ENCODE peak calls at places on chromosomes 2 and 18, in ten cellular contexts. One of them, this sample, is unnamed.

GRCh38 chr2:31945572-31945935 is 65.3 kb downstream of the MEMO1 start:
- DNase-seq in lower leg skin: no peak
- DNase-seq in astrocyte: peak; percentile 35
- DNase-seq in sigmoid colon: no peak
- DNase-seq in OCI-LY7: no peak
- DNase-seq in upper lobe of right lung: no peak
- DNase-seq in mucosa of descending colon: no peak
- DNase-seq in RWPE2: no peak
- DNase-seq in kidney epithelial cell: no peak
- DNase-seq in astrocyte of the cerebellum: no peak
- DNase-seq in this sample: peak; percentile 89

GRCh38 chr2:112156152-112156986 is 18.2 kb downstream of the FBLN7 start:
- DNase-seq in RWPE2: no peak
- DNase-seq in astrocyte: peak; percentile 69
- DNase-seq in mucosa of descending colon: no peak
- DNase-seq in OCI-LY7: no peak
- DNase-seq in kidney epithelial cell: peak; percentile 45
- DNase-seq in astrocyte of the cerebellum: peak; percentile 62
- DNase-seq in sigmoid colon: no peak
- DNase-seq in upper lobe of right lung: peak; percentile 59
- DNase-seq in lower leg skin: no peak
- DNase-seq in this sample: peak; percentile 53

GRCh38 chr2:46334389-46335345 is 37.5 kb downstream of the EPAS1 start:
- DNase-seq in kidney epithelial cell: peak; percentile 67
- DNase-seq in lower leg skin: no peak
- DNase-seq in RWPE2: no peak
- DNase-seq in sigmoid colon: no peak
- DNase-seq in OCI-LY7: no peak
- DNase-seq in astrocyte: peak; percentile 97
- DNase-seq in upper lobe of right lung: no peak
- DNase-seq in astrocyte of the cerebellum: no peak
- DNase-seq in mucosa of descending colon: no peak
- DNase-seq in this sample: peak; percentile 95

GRCh38 chr18:923144-923543 is 18.5 kb downstream of the ADCYAP1 start:
- DNase-seq in RWPE2: no peak
- DNase-seq in OCI-LY7: no peak
- DNase-seq in astrocyte of the cerebellum: no peak
- DNase-seq in kidney epithelial cell: no peak
- DNase-seq in lower leg skin: no peak
- DNase-seq in upper lobe of right lung: no peak
- DNase-seq in sigmoid colon: no peak
- DNase-seq in mucosa of descending colon: no peak
- DNase-seq in astrocyte: no peak
- DNase-seq in this sample: no peak

GRCh38 chr2:68561372-68561771 is 82.0 kb upstream of the PROKR1 start:
- DNase-seq in astrocyte of the cerebellum: no peak
- DNase-seq in mucosa of descending colon: no peak
- DNase-seq in astrocyte: no peak
- DNase-seq in RWPE2: no peak
- DNase-seq in kidney epithelial cell: no peak
- DNase-seq in lower leg skin: no peak
- DNase-seq in sigmoid colon: no peak
- DNase-seq in upper lobe of right lung: no peak
- DNase-seq in OCI-LY7: no peak
- DNase-seq in this sample: no peak

GRCh38 chr2:171345971-171346722 is 87.6 kb downstream of the METTL8 start:
- DNase-seq in astrocyte: no peak
- DNase-seq in kidney epithelial cell: no peak
- DNase-seq in upper lobe of right lung: no peak
- DNase-seq in mucosa of descending colon: no peak
- DNase-seq in OCI-LY7: no peak
- DNase-seq in RWPE2: no peak
- DNase-seq in sigmoid colon: no peak
- DNase-seq in lower leg skin: no peak
- DNase-seq in astrocyte of the cerebellum: no peak
- DNase-seq in this sample: no peak

GRCh38 chr2:9554841-9555337 is 741 bp downstream of the ADAM17 start:
- DNase-seq in astrocyte of the cerebellum: peak; percentile 73
- DNase-seq in mucosa of descending colon: no peak
- DNase-seq in astrocyte: peak; percentile 80
- DNase-seq in upper lobe of right lung: no peak
- DNase-seq in RWPE2: no peak
- DNase-seq in lower leg skin: peak; percentile 56
- DNase-seq in kidney epithelial cell: no peak
- DNase-seq in OCI-LY7: peak; percentile 61
- DNase-seq in sigmoid colon: no peak
- DNase-seq in this sample: peak; percentile 90

GRCh38 chr2:59150430-59150829 is 909.3 kb upstream of the FANCL start:
- DNase-seq in RWPE2: no peak
- DNase-seq in OCI-LY7: no peak
- DNase-seq in lower leg skin: no peak
- DNase-seq in mucosa of descending colon: no peak
- DNase-seq in astrocyte: no peak
- DNase-seq in kidney epithelial cell: no peak
- DNase-seq in sigmoid colon: no peak
- DNase-seq in upper lobe of right lung: no peak
- DNase-seq in astrocyte of the cerebellum: no peak
- DNase-seq in this sample: peak; percentile 11

GRCh38 chr18:62832282-62832681 is 116.9 kb downstream of the PHLPP1 start:
- DNase-seq in upper lobe of right lung: no peak
- DNase-seq in mucosa of descending colon: no peak
- DNase-seq in RWPE2: no peak
- DNase-seq in OCI-LY7: no peak
- DNase-seq in sigmoid colon: no peak
- DNase-seq in kidney epithelial cell: no peak
- DNase-seq in astrocyte of the cerebellum: no peak
- DNase-seq in astrocyte: no peak
- DNase-seq in lower leg skin: no peak
- DNase-seq in this sample: no peak

GRCh38 chr18:43780782-43781340 is 503.6 kb upstream of the SYT4 start:
- DNase-seq in sigmoid colon: no peak
- DNase-seq in lower leg skin: no peak
- DNase-seq in mucosa of descending colon: no peak
- DNase-seq in astrocyte of the cerebellum: no peak
- DNase-seq in upper lobe of right lung: no peak
- DNase-seq in RWPE2: no peak
- DNase-seq in OCI-LY7: no peak
- DNase-seq in astrocyte: peak; percentile 51
- DNase-seq in kidney epithelial cell: no peak
- DNase-seq in this sample: peak; percentile 62

GRCh38 chr2:200471324-200471848 is 38.5 kb downstream of the KCTD18 start:
- DNase-seq in OCI-LY7: peak; percentile 49
- DNase-seq in astrocyte of the cerebellum: no peak
- DNase-seq in RWPE2: no peak
- DNase-seq in sigmoid colon: no peak
- DNase-seq in astrocyte: no peak
- DNase-seq in mucosa of descending colon: no peak
- DNase-seq in upper lobe of right lung: no peak
- DNase-seq in lower leg skin: no peak
- DNase-seq in kidney epithelial cell: no peak
- DNase-seq in this sample: no peak

GRCh38 chr2:134398300-134398699 is 144.4 kb downstream of the MGAT5 start:
- DNase-seq in astrocyte of the cerebellum: no peak
- DNase-seq in astrocyte: peak; percentile 82
- DNase-seq in RWPE2: no peak
- DNase-seq in kidney epithelial cell: no peak
- DNase-seq in mucosa of descending colon: no peak
- DNase-seq in sigmoid colon: no peak
- DNase-seq in OCI-LY7: no peak
- DNase-seq in upper lobe of right lung: no peak
- DNase-seq in lower leg skin: no peak
- DNase-seq in this sample: peak; percentile 98

GRCh38 chr18:6666286-6666685 is 63.2 kb upstream of the ARHGAP28 start:
- DNase-seq in mucosa of descending colon: no peak
- DNase-seq in astrocyte: no peak
- DNase-seq in OCI-LY7: no peak
- DNase-seq in sigmoid colon: no peak
- DNase-seq in RWPE2: no peak
- DNase-seq in upper lobe of right lung: no peak
- DNase-seq in kidney epithelial cell: no peak
- DNase-seq in lower leg skin: no peak
- DNase-seq in astrocyte of the cerebellum: no peak
- DNase-seq in this sample: no peak

GRCh38 chr18:44826418-44827259 is 146.0 kb downstream of the SETBP1 start:
- DNase-seq in sigmoid colon: peak; percentile 95
- DNase-seq in astrocyte of the cerebellum: peak; percentile 100
- DNase-seq in kidney epithelial cell: peak; percentile 73
- DNase-seq in astrocyte: peak; percentile 97
- DNase-seq in lower leg skin: peak; percentile 87
- DNase-seq in OCI-LY7: no peak
- DNase-seq in mucosa of descending colon: peak; percentile 32
- DNase-seq in RWPE2: no peak
- DNase-seq in upper lobe of right lung: no peak
- DNase-seq in this sample: peak; percentile 87

GRCh38 chr2:169280502-169280901 is 81.8 kb downstream of the LRP2 start:
- DNase-seq in sigmoid colon: no peak
- DNase-seq in lower leg skin: no peak
- DNase-seq in mucosa of descending colon: no peak
- DNase-seq in astrocyte of the cerebellum: no peak
- DNase-seq in astrocyte: no peak
- DNase-seq in kidney epithelial cell: no peak
- DNase-seq in RWPE2: no peak
- DNase-seq in OCI-LY7: no peak
- DNase-seq in upper lobe of right lung: no peak
- DNase-seq in this sample: no peak

GRCh38 chr2:206259615-206260426 is 14.6 kb upstream of the ZDBF2 start:
- DNase-seq in astrocyte of the cerebellum: no peak
- DNase-seq in lower leg skin: no peak
- DNase-seq in RWPE2: no peak
- DNase-seq in upper lobe of right lung: no peak
- DNase-seq in sigmoid colon: no peak
- DNase-seq in OCI-LY7: no peak
- DNase-seq in kidney epithelial cell: no peak
- DNase-seq in mucosa of descending colon: no peak
- DNase-seq in astrocyte: no peak
- DNase-seq in this sample: no peak
- H3K4me3 ChIP-seq in astrocyte of the cerebellum: no peak overlapping the region
- H3K4me3 ChIP-seq in lower leg skin: no peak overlapping the region
- H3K4me3 ChIP-seq in RWPE2: no peak overlapping the region
- H3K4me3 ChIP-seq in upper lobe of right lung: no peak overlapping the region
- H3K4me3 ChIP-seq in sigmoid colon: no peak overlapping the region
- H3K4me3 ChIP-seq in OCI-LY7: no peak overlapping the region
- H3K4me3 ChIP-seq in kidney epithelial cell: no peak overlapping the region
- H3K4me3 ChIP-seq in mucosa of descending colon: no peak overlapping the region
- H3K4me3 ChIP-seq in astrocyte: no peak overlapping the region
- H3K4me3 ChIP-seq in this sample: no peak overlapping the region

GRCh38 chr2:12717191-12717987 is 653 bp downstream of the TRIB2 start:
- DNase-seq in mucosa of descending colon: peak; percentile 64
- DNase-seq in astrocyte of the cerebellum: no peak
- DNase-seq in sigmoid colon: peak; percentile 79
- DNase-seq in kidney epithelial cell: no peak
- DNase-seq in upper lobe of right lung: peak; percentile 84
- DNase-seq in OCI-LY7: peak; percentile 70
- DNase-seq in astrocyte: peak; percentile 46
- DNase-seq in RWPE2: peak; percentile 70
- DNase-seq in lower leg skin: no peak
- DNase-seq in this sample: peak; percentile 74
- TF ChIP-seq CTCF in mucosa of descending colon: no peak
- TF ChIP-seq CTCF in astrocyte of the cerebellum: peak; percentile 51
- TF ChIP-seq CTCF in sigmoid colon: no peak
- TF ChIP-seq CTCF in kidney epithelial cell: peak; percentile 57
- TF ChIP-seq CTCF in upper lobe of right lung: peak; percentile 41
- TF ChIP-seq CTCF in OCI-LY7: peak; percentile 77
- TF ChIP-seq CTCF in astrocyte: no peak
- TF ChIP-seq CTCF in RWPE2: peak; percentile 74
- TF ChIP-seq CTCF in lower leg skin: no peak
- TF ChIP-seq CTCF in this sample: no peak

GRCh38 chr2:40451926-40452605 is at the start of gene SLC8A1:
- DNase-seq in astrocyte: peak; percentile 29
- DNase-seq in upper lobe of right lung: peak; percentile 75
- DNase-seq in RWPE2: no peak
- DNase-seq in mucosa of descending colon: peak; percentile 31
- DNase-seq in lower leg skin: no peak
- DNase-seq in kidney epithelial cell: no peak
- DNase-seq in sigmoid colon: peak; percentile 68
- DNase-seq in OCI-LY7: peak; percentile 44
- DNase-seq in astrocyte of the cerebellum: no peak
- DNase-seq in this sample: peak; percentile 30

GRCh38 chr2:40445467-40445866 is 6.4 kb downstream of the SLC8A1 start:
- DNase-seq in sigmoid colon: no peak
- DNase-seq in astrocyte of the cerebellum: no peak
- DNase-seq in lower leg skin: no peak
- DNase-seq in astrocyte: no peak
- DNase-seq in RWPE2: no peak
- DNase-seq in upper lobe of right lung: no peak
- DNase-seq in mucosa of descending colon: no peak
- DNase-seq in kidney epithelial cell: no peak
- DNase-seq in OCI-LY7: no peak
- DNase-seq in this sample: peak; percentile 41

GRCh38 chr2:40448476-40449079 is 3.3 kb downstream of the SLC8A1 start:
- DNase-seq in kidney epithelial cell: no peak
- DNase-seq in astrocyte: peak; percentile 27
- DNase-seq in astrocyte of the cerebellum: no peak
- DNase-seq in mucosa of descending colon: no peak
- DNase-seq in RWPE2: no peak
- DNase-seq in lower leg skin: no peak
- DNase-seq in OCI-LY7: peak; percentile 68
- DNase-seq in sigmoid colon: no peak
- DNase-seq in upper lobe of right lung: no peak
- DNase-seq in this sample: peak; percentile 27

GRCh38 chr2:40455661-40456060 is 3.8 kb upstream of the SLC8A1 start:
- DNase-seq in astrocyte: no peak
- DNase-seq in RWPE2: no peak
- DNase-seq in lower leg skin: no peak
- DNase-seq in upper lobe of right lung: peak; percentile 67
- DNase-seq in kidney epithelial cell: no peak
- DNase-seq in mucosa of descending colon: no peak
- DNase-seq in astrocyte of the cerebellum: no peak
- DNase-seq in sigmoid colon: no peak
- DNase-seq in OCI-LY7: no peak
- DNase-seq in this sample: no peak

GRCh38 chr2:40450066-40450841 is 1.6 kb downstream of the SLC8A1 start:
- DNase-seq in mucosa of descending colon: no peak
- DNase-seq in OCI-LY7: peak; percentile 38
- DNase-seq in sigmoid colon: peak; percentile 67
- DNase-seq in lower leg skin: no peak
- DNase-seq in kidney epithelial cell: no peak
- DNase-seq in RWPE2: no peak
- DNase-seq in astrocyte: peak; percentile 56
- DNase-seq in upper lobe of right lung: no peak
- DNase-seq in astrocyte of the cerebellum: no peak
- DNase-seq in this sample: peak; percentile 45
- H3K4me3 ChIP-seq in mucosa of descending colon: no peak overlapping the region
- H3K4me3 ChIP-seq in OCI-LY7: peak overlapping the region; percentile 73
- H3K4me3 ChIP-seq in sigmoid colon: peak overlapping the region; percentile 65
- H3K4me3 ChIP-seq in lower leg skin: no peak overlapping the region
- H3K4me3 ChIP-seq in kidney epithelial cell: peak overlapping the region; percentile 58
- H3K4me3 ChIP-seq in RWPE2: peak overlapping the region; percentile 44
- H3K4me3 ChIP-seq in astrocyte: peak overlapping the region; percentile 84
- H3K4me3 ChIP-seq in upper lobe of right lung: peak overlapping the region; percentile 63
- H3K4me3 ChIP-seq in astrocyte of the cerebellum: peak overlapping the region; percentile 72
- H3K4me3 ChIP-seq in this sample: peak overlapping the region; percentile 70

GRCh38 chr2:29516767-29517166 is 401.6 kb downstream of the CLIP4 start:
- DNase-seq in mucosa of descending colon: no peak
- DNase-seq in astrocyte: no peak
- DNase-seq in kidney epithelial cell: no peak
- DNase-seq in OCI-LY7: no peak
- DNase-seq in sigmoid colon: no peak
- DNase-seq in RWPE2: no peak
- DNase-seq in astrocyte of the cerebellum: no peak
- DNase-seq in lower leg skin: no peak
- DNase-seq in upper lobe of right lung: no peak
- DNase-seq in this sample: no peak
- TF ChIP-seq CTCF in mucosa of descending colon: no peak
- TF ChIP-seq CTCF in astrocyte: no peak
- TF ChIP-seq CTCF in kidney epithelial cell: no peak
- TF ChIP-seq CTCF in OCI-LY7: no peak
- TF ChIP-seq CTCF in sigmoid colon: no peak
- TF ChIP-seq CTCF in RWPE2: no peak
- TF ChIP-seq CTCF in astrocyte of the cerebellum: no peak
- TF ChIP-seq CTCF in lower leg skin: no peak
- TF ChIP-seq CTCF in upper lobe of right lung: no peak
- TF ChIP-seq CTCF in this sample: no peak

GRCh38 chr18:22465859-22466602 is 48.3 kb upstream of the CTAGE1 start:
- DNase-seq in kidney epithelial cell: peak; percentile 96
- DNase-seq in astrocyte of the cerebellum: peak; percentile 79
- DNase-seq in OCI-LY7: no peak
- DNase-seq in RWPE2: no peak
- DNase-seq in sigmoid colon: peak; percentile 70
- DNase-seq in lower leg skin: peak; percentile 70
- DNase-seq in upper lobe of right lung: no peak
- DNase-seq in mucosa of descending colon: no peak
- DNase-seq in astrocyte: peak; percentile 98
- DNase-seq in this sample: peak; percentile 91
- H3K4me3 ChIP-seq in kidney epithelial cell: no peak overlapping the region
- H3K4me3 ChIP-seq in astrocyte of the cerebellum: no peak overlapping the region
- H3K4me3 ChIP-seq in OCI-LY7: no peak overlapping the region
- H3K4me3 ChIP-seq in RWPE2: no peak overlapping the region
- H3K4me3 ChIP-seq in sigmoid colon: no peak overlapping the region
- H3K4me3 ChIP-seq in lower leg skin: no peak overlapping the region
- H3K4me3 ChIP-seq in upper lobe of right lung: no peak overlapping the region
- H3K4me3 ChIP-seq in mucosa of descending colon: no peak overlapping the region
- H3K4me3 ChIP-seq in astrocyte: peak overlapping the region; percentile 3
- H3K4me3 ChIP-seq in this sample: no peak overlapping the region